ENCODE peak calls at places on chromosomes 1 and 21, in seven cellular contexts. R is HepG2, F is breast epithelium, V is SK-N-SH, Q is K562, Y is stomach, K is suprapubic skin. J is an unnamed sample.

GRCh38 chr1:186094170-186094569 is 280.9 kb downstream of the TPR start:
- DNase-seq in R (no peak), F (no peak), V (no peak), Q (no peak), Y (no peak), K (no peak), J (no peak)

GRCh38 chr1:160078392-160079195 is 2.7 kb upstream of the KCNJ9 start:
- DNase-seq in R (peak; percentile 61), F (no peak), V (peak; percentile 68), Q (peak; percentile 76), Y (peak; percentile 62), K (no peak), J (no peak)

GRCh38 chr1:46522184-46522968 is 29.1 kb downstream of the KNCN start:
- DNase-seq in R (no peak), F (peak; percentile 60), V (no peak), Q (peak; percentile 95), Y (peak; percentile 58), K (peak; percentile 80), J (no peak)

GRCh38 chr1:186819140-186819539 is 9.6 kb upstream of the PLA2G4A start:
- DNase-seq in R (no peak), F (no peak), V (no peak), Q (no peak), Y (no peak), K (no peak), J (no peak)

GRCh38 chr1:199688133-199688676 is 339.3 kb upstream of the NR5A2 start:
- DNase-seq in R (no peak), F (no peak), V (no peak), Q (no peak), Y (no peak), K (no peak), J (no peak)

GRCh38 chr21:45615145-45615711 is 28.3 kb upstream of the PCBP3 start:
- DNase-seq in R (peak; percentile 23), F (peak; percentile 31), V (peak; percentile 72), Q (no peak), Y (peak; percentile 55), K (peak; percentile 58), J (no peak)

GRCh38 chr1:12528021-12528852 is 89.8 kb downstream of the DHRS3 start:
- DNase-seq in R (peak; percentile 98), F (peak; percentile 94), V (no peak), Q (peak; percentile 76), Y (peak; percentile 99), K (peak; percentile 89), J (peak; percentile 41)

GRCh38 chr1:206464456-206464964 is 5.8 kb upstream of the IKBKE start:
- DNase-seq in R (no peak), F (no peak), V (no peak), Q (peak; percentile 69), Y (no peak), K (no peak), J (no peak)

GRCh38 chr1:181318858-181319235 is 164.5 kb upstream of the CACNA1E start:
- DNase-seq in R (no peak), F (no peak), V (no peak), Q (no peak), Y (no peak), K (no peak), J (no peak)

GRCh38 chr1:34885405-34886247 is 26.1 kb upstream of the SMIM12 start:
- DNase-seq in R (no peak), F (no peak), V (no peak), Q (peak; percentile 66), Y (peak; percentile 57), K (no peak), J (no peak)

GRCh38 chr1:160082926-160083325 is 1.6 kb downstream of the KCNJ9 start:
- DNase-seq in R (no peak), F (no peak), V (no peak), Q (no peak), Y (no peak), K (no peak), J (no peak)

GRCh38 chr21:34870246-34870645 is 178.9 kb downstream of the RUNX1 start:
- DNase-seq in R (no peak), F (no peak), V (no peak), Q (no peak), Y (no peak), K (no peak), J (no peak)

GRCh38 chr1:83929184-83929583 is 69.7 kb downstream of the TTLL7 start:
- DNase-seq in R (no peak), F (no peak), V (no peak), Q (no peak), Y (no peak), K (no peak), J (peak; percentile 36)

GRCh38 chr21:38881041-38881570 is 75.4 kb downstream of the ETS2 start:
- DNase-seq in R (no peak), F (no peak), V (no peak), Q (no peak), Y (no peak), K (no peak), J (peak; percentile 12)

GRCh38 chr1:67840449-67840848 is 7.2 kb upstream of the GNG12 start:
- DNase-seq in R (no peak), F (no peak), V (no peak), Q (no peak), Y (no peak), K (no peak), J (no peak)

GRCh38 chr1:15153184-15153841 is at the start of gene TMEM51:
- DNase-seq in R (peak; percentile 60), F (no peak), V (peak; percentile 92), Q (peak; percentile 55), Y (peak; percentile 87), K (peak; percentile 74), J (no peak)

GRCh38 chr1:10467078-10467477 is 5.3 kb downstream of the DFFA start:
- DNase-seq in R (no peak), F (no peak), V (no peak), Q (no peak), Y (no peak), K (no peak), J (no peak)

GRCh38 chr1:71944006-71944405 is 338.3 kb downstream of the NEGR1 start:
- DNase-seq in R (no peak), F (no peak), V (no peak), Q (no peak), Y (no peak), K (no peak), J (no peak)

GRCh38 chr1:44293761-44294315 is 61.2 kb downstream of the ERI3 start:
- DNase-seq in R (no peak), F (no peak), V (peak; percentile 51), Q (no peak), Y (peak; percentile 75), K (no peak), J (no peak)

GRCh38 chr1:36874271-36875017 is 159.9 kb downstream of the GRIK3 start:
- DNase-seq in R (no peak), F (peak; percentile 10), V (no peak), Q (no peak), Y (peak; percentile 17), K (peak; percentile 26), J (no peak)

GRCh38 chr1:219781491-219781890 is 146.9 kb downstream of the SLC30A10 start:
- DNase-seq in R (no peak), F (no peak), V (no peak), Q (no peak), Y (no peak), K (no peak), J (no peak)

GRCh38 chr1:3459940-3460652 is 5.6 kb downstream of the ARHGEF16 start:
- DNase-seq in R (peak; percentile 75), F (no peak), V (no peak), Q (no peak), Y (peak; percentile 89), K (no peak), J (no peak)

GRCh38 chr1:181251001-181251712 is 162.7 kb downstream of the IER5 start:
- DNase-seq in R (no peak), F (no peak), V (no peak), Q (no peak), Y (peak; percentile 26), K (no peak), J (no peak)

GRCh38 chr1:169683661-169684060 is 27.8 kb downstream of the SELL start:
- DNase-seq in R (no peak), F (no peak), V (no peak), Q (no peak), Y (no peak), K (no peak), J (no peak)

GRCh38 chr1:14929547-14930223 is 223.9 kb upstream of the TMEM51 start:
- DNase-seq in R (no peak), F (peak; percentile 64), V (no peak), Q (peak; percentile 90), Y (peak; percentile 54), K (no peak), J (no peak)

GRCh38 chr1:156816561-156817328 is at the start of gene SH2D2A:
- DNase-seq in R (no peak), F (no peak), V (no peak), Q (peak; percentile 88), Y (peak; percentile 65), K (no peak), J (no peak)

GRCh38 chr1:32764826-32765545 is 52.2 kb downstream of the YARS1 start:
- DNase-seq in R (no peak), F (no peak), V (peak; percentile 72), Q (no peak), Y (no peak), K (no peak), J (no peak)
- TF ChIP-seq POLR2AphosphoS5 in R (no peak), F (no peak), V (no peak), Q (no peak), Y (no peak), K (no peak), J (no peak)

GRCh38 chr21:33259428-33259827 is 6.7 kb upstream of the IL10RB start:
- DNase-seq in R (no peak), F (no peak), V (no peak), Q (no peak), Y (no peak), K (no peak), J (no peak)
- H3K27ac ChIP-seq in R (peak overlapping the region; percentile 44), F (no peak overlapping the region), V (no peak overlapping the region), Q (no peak overlapping the region), Y (no peak overlapping the region), K (no peak overlapping the region), J (no peak overlapping the region)

GRCh38 chr1:20365421-20366075 is 74.9 kb downstream of the VWA5B1 start:
- DNase-seq in R (no peak), F (no peak), V (no peak), Q (no peak), Y (no peak), K (no peak), J (no peak)
- H3K4me3 ChIP-seq in R (no peak overlapping the region), F (no peak overlapping the region), V (no peak overlapping the region), Q (no peak overlapping the region), Y (no peak overlapping the region), K (peak overlapping the region; percentile 44), J (no peak overlapping the region)

GRCh38 chr1:16235347-16235746 is 1.6 kb downstream of the CPLANE2 start:
- DNase-seq in R (no peak), F (no peak), V (no peak), Q (no peak), Y (no peak), K (no peak), J (no peak)

GRCh38 chr1:16237343-16237830 is 404 bp upstream of the CPLANE2 start:
- DNase-seq in R (no peak), F (no peak), V (no peak), Q (no peak), Y (no peak), K (no peak), J (no peak)

GRCh38 chr1:16233431-16233830 is 3.6 kb downstream of the CPLANE2 start:
- DNase-seq in R (no peak), F (no peak), V (no peak), Q (no peak), Y (no peak), K (no peak), J (no peak)

GRCh38 chr1:16236091-16236494 is 890 bp downstream of the CPLANE2 start:
- DNase-seq in R (peak; percentile 35), F (no peak), V (peak; percentile 82), Q (no peak), Y (peak; percentile 65), K (no peak), J (no peak)

GRCh38 chr1:16236495-16237342 is at the start of gene CPLANE2:
- DNase-seq in R (peak; percentile 79), F (peak; percentile 96), V (peak; percentile 97), Q (peak; percentile 98), Y (peak; percentile 98), K (peak; percentile 97), J (no peak)
- TF ChIP-seq POLR2AphosphoS5 in R (peak; percentile 37), F (peak; percentile 60), V (peak; percentile 90), Q (peak; percentile 86), Y (peak; percentile 97), K (no peak), J (peak; percentile 85)

J was measured in Panc1.